ENCODE peak calls at places on chromosomes 4 and X, in six cellular contexts. One of them, this sample, is unnamed.

GRCh38 chr4:10096201-10096975 is 20.2 kb downstream of the WDR1 start:
- DNase-seq in tibial nerve: peak
- DNase-seq in activated CD4-positive, alpha-beta memory T cell treated with anti-CD3 and anti-CD28 coated beads, Interleukin-2, amount 10 ng/mL, durations not matched to agents 7 days and 5 days: peak
- DNase-seq in iris pigment epithelial cell: peak
- DNase-seq in T-cell: peak
- DNase-seq in RKO: peak
- DNase-seq in this sample: peak

GRCh38 chrX:131366387-131366786 is 77.3 kb upstream of the IGSF1 start:
- DNase-seq in tibial nerve: no peak
- DNase-seq in activated CD4-positive, alpha-beta memory T cell treated with anti-CD3 and anti-CD28 coated beads, Interleukin-2, amount 10 ng/mL, durations not matched to agents 7 days and 5 days: no peak
- DNase-seq in iris pigment epithelial cell: peak
- DNase-seq in T-cell: no peak
- DNase-seq in RKO: peak
- DNase-seq in this sample: no peak

GRCh38 chr4:123250843-123251242 is 145.8 kb upstream of the SPRY1 start:
- DNase-seq in tibial nerve: peak
- DNase-seq in activated CD4-positive, alpha-beta memory T cell treated with anti-CD3 and anti-CD28 coated beads, Interleukin-2, amount 10 ng/mL, durations not matched to agents 7 days and 5 days: no peak
- DNase-seq in iris pigment epithelial cell: peak
- DNase-seq in T-cell: no peak
- DNase-seq in RKO: no peak
- DNase-seq in this sample: peak

GRCh38 chr4:87950516-87950915 is 25.0 kb upstream of the SPP1 start:
- DNase-seq in tibial nerve: no peak
- DNase-seq in activated CD4-positive, alpha-beta memory T cell treated with anti-CD3 and anti-CD28 coated beads, Interleukin-2, amount 10 ng/mL, durations not matched to agents 7 days and 5 days: no peak
- DNase-seq in iris pigment epithelial cell: no peak
- DNase-seq in T-cell: no peak
- DNase-seq in RKO: no peak
- DNase-seq in this sample: no peak

GRCh38 chr4:91829531-91829930 is 474.2 kb upstream of the GRID2 start:
- DNase-seq in tibial nerve: no peak
- DNase-seq in activated CD4-positive, alpha-beta memory T cell treated with anti-CD3 and anti-CD28 coated beads, Interleukin-2, amount 10 ng/mL, durations not matched to agents 7 days and 5 days: no peak
- DNase-seq in iris pigment epithelial cell: no peak
- DNase-seq in T-cell: no peak
- DNase-seq in RKO: no peak
- DNase-seq in this sample: no peak

GRCh38 chr4:43339435-43339834 is 446.9 kb downstream of the GRXCR1 start:
- DNase-seq in tibial nerve: no peak
- DNase-seq in activated CD4-positive, alpha-beta memory T cell treated with anti-CD3 and anti-CD28 coated beads, Interleukin-2, amount 10 ng/mL, durations not matched to agents 7 days and 5 days: no peak
- DNase-seq in iris pigment epithelial cell: peak
- DNase-seq in T-cell: no peak
- DNase-seq in RKO: no peak
- DNase-seq in this sample: peak

GRCh38 chrX:40104649-40105015 is 6.9 kb upstream of the BCOR start:
- DNase-seq in tibial nerve: no peak
- DNase-seq in activated CD4-positive, alpha-beta memory T cell treated with anti-CD3 and anti-CD28 coated beads, Interleukin-2, amount 10 ng/mL, durations not matched to agents 7 days and 5 days: peak
- DNase-seq in iris pigment epithelial cell: peak
- DNase-seq in T-cell: no peak
- DNase-seq in RKO: peak
- DNase-seq in this sample: peak

GRCh38 chr4:39456946-39457763 is 1.6 kb downstream of the RPL9 start:
- DNase-seq in tibial nerve: no peak
- DNase-seq in activated CD4-positive, alpha-beta memory T cell treated with anti-CD3 and anti-CD28 coated beads, Interleukin-2, amount 10 ng/mL, durations not matched to agents 7 days and 5 days: no peak
- DNase-seq in iris pigment epithelial cell: no peak
- DNase-seq in T-cell: no peak
- DNase-seq in RKO: no peak
- DNase-seq in this sample: no peak

GRCh38 chr4:7295201-7295916 is 103.0 kb downstream of the SORCS2 start:
- DNase-seq in tibial nerve: peak
- DNase-seq in activated CD4-positive, alpha-beta memory T cell treated with anti-CD3 and anti-CD28 coated beads, Interleukin-2, amount 10 ng/mL, durations not matched to agents 7 days and 5 days: no peak
- DNase-seq in iris pigment epithelial cell: peak
- DNase-seq in T-cell: no peak
- DNase-seq in RKO: no peak
- DNase-seq in this sample: peak

GRCh38 chr4:157978680-157979361 is 194.0 kb downstream of the GASK1B start:
- DNase-seq in tibial nerve: peak
- DNase-seq in activated CD4-positive, alpha-beta memory T cell treated with anti-CD3 and anti-CD28 coated beads, Interleukin-2, amount 10 ng/mL, durations not matched to agents 7 days and 5 days: no peak
- DNase-seq in iris pigment epithelial cell: peak
- DNase-seq in T-cell: no peak
- DNase-seq in RKO: peak
- DNase-seq in this sample: peak

GRCh38 chr4:169080970-169081369 is 70.9 kb upstream of the CBR4 start:
- DNase-seq in tibial nerve: no peak
- DNase-seq in activated CD4-positive, alpha-beta memory T cell treated with anti-CD3 and anti-CD28 coated beads, Interleukin-2, amount 10 ng/mL, durations not matched to agents 7 days and 5 days: no peak
- DNase-seq in iris pigment epithelial cell: peak
- DNase-seq in T-cell: no peak
- DNase-seq in RKO: no peak
- DNase-seq in this sample: peak

GRCh38 chr4:13215560-13215959 is 268.6 kb downstream of the RAB28 start:
- DNase-seq in tibial nerve: no peak
- DNase-seq in activated CD4-positive, alpha-beta memory T cell treated with anti-CD3 and anti-CD28 coated beads, Interleukin-2, amount 10 ng/mL, durations not matched to agents 7 days and 5 days: no peak
- DNase-seq in iris pigment epithelial cell: no peak
- DNase-seq in T-cell: no peak
- DNase-seq in RKO: no peak
- DNase-seq in this sample: no peak

GRCh38 chr4:78720994-78721677 is 55.0 kb upstream of the BMP2K start:
- DNase-seq in tibial nerve: no peak
- DNase-seq in activated CD4-positive, alpha-beta memory T cell treated with anti-CD3 and anti-CD28 coated beads, Interleukin-2, amount 10 ng/mL, durations not matched to agents 7 days and 5 days: peak
- DNase-seq in iris pigment epithelial cell: no peak
- DNase-seq in T-cell: peak
- DNase-seq in RKO: no peak
- DNase-seq in this sample: no peak

GRCh38 chrX:133444196-133444595 is 28.9 kb upstream of the GPC4 start:
- DNase-seq in tibial nerve: no peak
- DNase-seq in activated CD4-positive, alpha-beta memory T cell treated with anti-CD3 and anti-CD28 coated beads, Interleukin-2, amount 10 ng/mL, durations not matched to agents 7 days and 5 days: no peak
- DNase-seq in iris pigment epithelial cell: no peak
- DNase-seq in T-cell: no peak
- DNase-seq in RKO: no peak
- DNase-seq in this sample: peak

GRCh38 chr4:5611656-5612187 is 96.6 kb downstream of the EVC2 start:
- DNase-seq in tibial nerve: no peak
- DNase-seq in activated CD4-positive, alpha-beta memory T cell treated with anti-CD3 and anti-CD28 coated beads, Interleukin-2, amount 10 ng/mL, durations not matched to agents 7 days and 5 days: no peak
- DNase-seq in iris pigment epithelial cell: peak
- DNase-seq in T-cell: no peak
- DNase-seq in RKO: no peak
- DNase-seq in this sample: no peak

GRCh38 chr4:80101086-80101767 is 28.2 kb upstream of the ANTXR2 start:
- DNase-seq in tibial nerve: no peak
- DNase-seq in activated CD4-positive, alpha-beta memory T cell treated with anti-CD3 and anti-CD28 coated beads, Interleukin-2, amount 10 ng/mL, durations not matched to agents 7 days and 5 days: no peak
- DNase-seq in iris pigment epithelial cell: no peak
- DNase-seq in T-cell: no peak
- DNase-seq in RKO: no peak
- DNase-seq in this sample: no peak

GRCh38 chrX:136168929-136169735 is 21.8 kb downstream of the FHL1 start:
- DNase-seq in tibial nerve: no peak
- DNase-seq in activated CD4-positive, alpha-beta memory T cell treated with anti-CD3 and anti-CD28 coated beads, Interleukin-2, amount 10 ng/mL, durations not matched to agents 7 days and 5 days: no peak
- DNase-seq in iris pigment epithelial cell: peak
- DNase-seq in T-cell: no peak
- DNase-seq in RKO: no peak
- DNase-seq in this sample: peak

GRCh38 chr4:156128616-156129015 is 174.9 kb upstream of the CTSO start:
- DNase-seq in tibial nerve: no peak
- DNase-seq in activated CD4-positive, alpha-beta memory T cell treated with anti-CD3 and anti-CD28 coated beads, Interleukin-2, amount 10 ng/mL, durations not matched to agents 7 days and 5 days: no peak
- DNase-seq in iris pigment epithelial cell: no peak
- DNase-seq in T-cell: no peak
- DNase-seq in RKO: no peak
- DNase-seq in this sample: no peak

GRCh38 chrX:121958886-121959285 is 911.5 kb downstream of the GLUD2 start:
- DNase-seq in tibial nerve: no peak
- DNase-seq in activated CD4-positive, alpha-beta memory T cell treated with anti-CD3 and anti-CD28 coated beads, Interleukin-2, amount 10 ng/mL, durations not matched to agents 7 days and 5 days: no peak
- DNase-seq in iris pigment epithelial cell: peak
- DNase-seq in T-cell: no peak
- DNase-seq in RKO: peak
- DNase-seq in this sample: peak

GRCh38 chr4:140052050-140052449 is 101.9 kb downstream of the MAML3 start:
- DNase-seq in tibial nerve: no peak
- DNase-seq in activated CD4-positive, alpha-beta memory T cell treated with anti-CD3 and anti-CD28 coated beads, Interleukin-2, amount 10 ng/mL, durations not matched to agents 7 days and 5 days: peak
- DNase-seq in iris pigment epithelial cell: peak
- DNase-seq in T-cell: no peak
- DNase-seq in RKO: peak
- DNase-seq in this sample: peak

GRCh38 chr4:123893746-123894095 is 497.1 kb downstream of the SPRY1 start:
- DNase-seq in tibial nerve: no peak
- DNase-seq in activated CD4-positive, alpha-beta memory T cell treated with anti-CD3 and anti-CD28 coated beads, Interleukin-2, amount 10 ng/mL, durations not matched to agents 7 days and 5 days: no peak
- DNase-seq in iris pigment epithelial cell: peak
- DNase-seq in T-cell: no peak
- DNase-seq in RKO: no peak
- DNase-seq in this sample: no peak

GRCh38 chr4:173181769-173182374 is 13.3 kb downstream of the GALNT7 start:
- DNase-seq in tibial nerve: no peak
- DNase-seq in activated CD4-positive, alpha-beta memory T cell treated with anti-CD3 and anti-CD28 coated beads, Interleukin-2, amount 10 ng/mL, durations not matched to agents 7 days and 5 days: no peak
- DNase-seq in iris pigment epithelial cell: peak
- DNase-seq in T-cell: no peak
- DNase-seq in RKO: peak
- DNase-seq in this sample: peak

GRCh38 chr4:90027565-90027964 is 99.6 kb upstream of the CCSER1 start:
- DNase-seq in tibial nerve: no peak
- DNase-seq in activated CD4-positive, alpha-beta memory T cell treated with anti-CD3 and anti-CD28 coated beads, Interleukin-2, amount 10 ng/mL, durations not matched to agents 7 days and 5 days: no peak
- DNase-seq in iris pigment epithelial cell: no peak
- DNase-seq in T-cell: no peak
- DNase-seq in RKO: no peak
- DNase-seq in this sample: no peak

GRCh38 chrX:64975491-64975890 is 759 bp downstream of the ZC4H2 start:
- DNase-seq in tibial nerve: no peak
- DNase-seq in activated CD4-positive, alpha-beta memory T cell treated with anti-CD3 and anti-CD28 coated beads, Interleukin-2, amount 10 ng/mL, durations not matched to agents 7 days and 5 days: peak
- DNase-seq in iris pigment epithelial cell: peak
- DNase-seq in T-cell: peak
- DNase-seq in RKO: peak
- DNase-seq in this sample: peak

GRCh38 chr4:100486496-100486895 is 31.3 kb downstream of the EMCN start:
- DNase-seq in tibial nerve: no peak
- DNase-seq in activated CD4-positive, alpha-beta memory T cell treated with anti-CD3 and anti-CD28 coated beads, Interleukin-2, amount 10 ng/mL, durations not matched to agents 7 days and 5 days: no peak
- DNase-seq in iris pigment epithelial cell: no peak
- DNase-seq in T-cell: no peak
- DNase-seq in RKO: no peak
- DNase-seq in this sample: no peak

GRCh38 chrX:83845397-83845796 is 15.5 kb upstream of the CYLC1 start:
- DNase-seq in tibial nerve: no peak
- DNase-seq in activated CD4-positive, alpha-beta memory T cell treated with anti-CD3 and anti-CD28 coated beads, Interleukin-2, amount 10 ng/mL, durations not matched to agents 7 days and 5 days: no peak
- DNase-seq in iris pigment epithelial cell: peak
- DNase-seq in T-cell: no peak
- DNase-seq in RKO: peak
- DNase-seq in this sample: peak